ENCODE peak calls at places on chromosomes 6 and 20, in six cellular contexts. F, I, A, G, T and J are unnamed samples.

GRCh38 chr6:111274593-111275217 is 187.4 kb downstream of the SLC16A10 start:
- DNase-seq in I (no peak), A (no peak), G (no peak), T (no peak), F (no peak), J (no peak)

GRCh38 chr6:48671506-48671905 is 560.5 kb upstream of the PTCHD4 start:
- DNase-seq in T (no peak), F (no peak), A (no peak), G (no peak), I (no peak), J (no peak)

GRCh38 chr20:47233333-47234188 is 122.9 kb downstream of the ZMYND8 start:
- DNase-seq in T (no peak), G (no peak), I (no peak), F (no peak), A (peak), J (no peak)

GRCh38 chr6:154555075-154555677 is 44.7 kb upstream of the CNKSR3 start:
- DNase-seq in G (no peak), A (no peak), F (no peak), I (no peak), T (no peak), J (no peak)

GRCh38 chr6:125748534-125749111 is 809 bp upstream of the HEY2 start:
- DNase-seq in G (no peak), A (peak), I (no peak), T (no peak), F (no peak), J (no peak)

GRCh38 chr6:36280467-36280866 is 10.6 kb downstream of the PNPLA1 start:
- DNase-seq in F (no peak), I (no peak), T (no peak), G (no peak), A (no peak), J (no peak)

GRCh38 chr6:4412488-4412887 is 277.1 kb upstream of the ECI2 start:
- DNase-seq in I (no peak), G (no peak), T (no peak), A (no peak), F (no peak), J (no peak)

GRCh38 chr6:4612636-4613171 is 163.5 kb upstream of the CDYL start:
- DNase-seq in I (no peak), A (no peak), T (no peak), G (no peak), F (no peak), J (no peak)

GRCh38 chr6:31300797-31301196 is 28.9 kb upstream of the HLA-C start:
- DNase-seq in T (no peak), I (no peak), A (no peak), F (no peak), G (no peak), J (no peak)

GRCh38 chr6:99603421-99604160 is 3.0 kb upstream of the PRDM13 start:
- DNase-seq in T (no peak), A (no peak), F (peak), I (peak), G (no peak), J (peak)

GRCh38 chr6:12802440-12802839 is 85.9 kb downstream of the PHACTR1 start:
- DNase-seq in G (no peak), I (no peak), T (no peak), A (no peak), F (no peak), J (no peak)

GRCh38 chr6:147382945-147383554 is 125.4 kb upstream of the SAMD5 start:
- DNase-seq in G (no peak), T (no peak), A (peak), F (no peak), I (peak), J (no peak)

GRCh38 chr6:98985391-98985790 is 37.6 kb upstream of the FBXL4 start:
- DNase-seq in T (no peak), F (no peak), A (no peak), I (no peak), G (no peak), J (no peak)

GRCh38 chr6:17565399-17565798 is 34.7 kb upstream of the FAM8A1 start:
- DNase-seq in I (no peak), F (no peak), A (no peak), T (no peak), G (no peak), J (no peak)

GRCh38 chr6:12232339-12232738 is 57.8 kb upstream of the EDN1 start:
- DNase-seq in A (no peak), I (no peak), T (peak), F (no peak), G (no peak), J (no peak)

GRCh38 chr6:72826744-72827438 is 205.0 kb downstream of the KCNQ5 start:
- DNase-seq in I (no peak), A (no peak), G (no peak), F (no peak), T (no peak), J (no peak)

GRCh38 chr6:139882234-139882633 is 507.8 kb upstream of the CITED2 start:
- DNase-seq in G (no peak), A (no peak), F (no peak), T (no peak), I (no peak), J (no peak)

GRCh38 chr20:44745560-44746366 is at the start of gene KCNK15:
- DNase-seq in A (no peak), F (peak), G (peak), T (no peak), I (peak), J (no peak)

GRCh38 chr6:9417400-9417799 is 982.1 kb upstream of the SLC35B3 start:
- DNase-seq in F (no peak), T (no peak), G (no peak), A (no peak), I (no peak), J (no peak)

GRCh38 chr6:161439093-161439492 is 165.2 kb upstream of the AGPAT4 start:
- DNase-seq in I (peak), A (no peak), T (no peak), G (no peak), F (no peak), J (no peak)

GRCh38 chr6:101832371-101832770 is 438.9 kb downstream of the GRIK2 start:
- DNase-seq in I (no peak), A (no peak), T (no peak), G (no peak), F (no peak), J (no peak)

GRCh38 chr6:122116105-122116504 is 283.3 kb upstream of the HSF2 start:
- DNase-seq in I (no peak), A (no peak), G (no peak), F (no peak), T (no peak), J (no peak)

GRCh38 chr6:42368156-42368555 is 83.6 kb downstream of the TRERF1 start:
- DNase-seq in A (no peak), G (peak), T (no peak), I (no peak), F (no peak), J (peak)

GRCh38 chr6:134117409-134117808 is 65.0 kb upstream of the SLC2A12 start:
- DNase-seq in I (no peak), G (no peak), F (no peak), T (no peak), A (no peak), J (no peak)

GRCh38 chr6:7646394-7646793 is 56.4 kb downstream of the SNRNP48 start:
- DNase-seq in T (no peak), A (no peak), I (no peak), F (no peak), G (no peak), J (no peak)

GRCh38 chr6:132830236-132830799 is 15.9 kb downstream of the RPS12 start:
- DNase-seq in F (no peak), A (peak), T (no peak), G (no peak), I (no peak), J (no peak)

DNA sequence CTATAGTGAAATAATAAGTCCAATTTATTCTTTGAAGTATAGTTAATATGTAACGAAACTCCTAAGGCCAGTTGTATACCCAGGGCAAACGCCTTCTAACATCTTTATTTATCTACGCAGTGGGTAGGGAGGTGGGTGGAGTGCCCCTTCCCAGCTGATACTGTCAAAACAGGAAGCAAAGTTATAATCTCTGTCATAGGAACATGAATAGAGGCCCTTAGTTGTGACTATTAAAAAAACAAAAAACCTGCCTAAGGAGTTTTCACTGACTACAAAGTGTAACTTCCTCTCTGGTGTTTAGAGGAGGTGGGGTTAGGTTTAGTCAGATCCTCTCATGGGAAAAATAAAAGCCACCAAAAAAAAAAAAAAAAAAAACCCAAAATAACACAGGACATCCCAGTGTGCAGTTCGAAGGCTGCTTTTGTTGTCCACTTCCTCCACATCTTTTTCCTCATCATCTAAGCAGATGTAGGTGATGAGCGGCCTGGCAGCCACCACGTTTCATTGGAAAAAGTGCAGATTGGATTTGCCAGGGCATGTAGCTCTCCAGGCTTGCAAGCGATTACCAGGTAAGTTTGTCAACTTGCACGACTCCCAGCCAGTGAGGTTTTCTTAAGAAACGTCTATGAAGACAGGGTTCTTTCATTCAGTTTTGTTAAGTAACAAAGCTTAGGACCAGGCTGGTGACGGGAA is 58.7 kb downstream of the UTRN start:
- DNase-seq in I (no peak), T (peak), G (no peak), A (peak), F (no peak), J (no peak)
- TF ChIP-seq POLR2AphosphoS5 in I (no peak), T (no peak), G (no peak), A (no peak), F (no peak), J (no peak)

DNA sequence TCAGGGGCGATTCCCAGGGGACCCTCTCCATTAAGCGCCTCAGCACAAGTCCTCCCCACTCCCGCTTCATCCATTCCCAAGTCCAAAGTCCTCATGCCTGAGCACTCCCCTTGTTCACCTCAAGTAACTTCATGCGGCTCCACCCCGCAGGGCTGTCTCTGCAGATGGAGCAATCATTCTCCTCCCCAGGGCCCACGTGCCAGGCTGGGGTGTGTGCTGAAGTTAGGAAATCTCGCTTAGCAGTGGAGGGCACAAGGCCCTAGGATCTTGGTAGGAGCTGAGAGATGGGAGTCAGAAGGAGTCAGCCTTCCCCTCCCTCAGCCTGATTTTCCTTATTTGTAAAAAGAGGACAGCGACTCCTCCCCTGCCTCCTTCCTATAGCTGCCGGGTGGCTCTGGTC is 3.5 kb downstream of the TGM3 start:
- DNase-seq in G (no peak), F (no peak), I (no peak), A (no peak), T (no peak), J (no peak)
- TF ChIP-seq POLR2A in G (no peak), F (no peak), I (no peak), A (no peak), T (no peak), J (no peak)

GRCh38 chr6:57021086-57021720 is 25.3 kb upstream of the KIAA1586 start:
- DNase-seq in I (peak), A (peak), G (peak), F (no peak), T (no peak), J (no peak)
- TF ChIP-seq TAF1 in I (no peak), A (no peak), G (no peak), F (no peak), T (no peak), J (no peak)

DNA sequence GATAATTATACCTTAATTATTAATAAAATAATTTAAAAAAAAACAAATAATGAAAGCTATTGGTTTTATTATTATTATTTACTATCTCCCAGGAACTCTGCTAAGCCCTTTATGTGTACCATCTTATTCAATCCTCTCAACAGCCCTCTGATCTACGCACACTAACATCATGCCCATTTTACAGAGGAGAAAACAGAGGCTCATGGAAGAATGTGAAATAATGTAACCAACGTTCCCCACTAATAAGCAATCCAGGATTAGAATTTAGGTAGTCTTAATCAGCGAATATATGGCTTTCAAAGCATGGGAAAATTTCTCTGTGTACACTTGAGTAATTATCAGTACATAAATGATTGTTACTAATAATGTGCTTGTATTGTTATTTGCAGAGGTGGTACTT is 89.0 kb downstream of the MAFB start:
- DNase-seq in F (no peak), A (no peak), G (no peak), T (no peak), I (no peak), J (no peak)
- TF ChIP-seq POLR2AphosphoS5 in F (no peak), A (no peak), G (no peak), T (no peak), I (no peak), J (no peak)

GRCh38 chr6:27145731-27146455 is 101.6 kb upstream of the PRSS16 start:
- DNase-seq in I (no peak), G (no peak), T (peak), F (peak), A (peak), J (no peak)
- TF ChIP-seq POLR2A in I (peak), G (peak), T (peak), F (peak), A (no peak), J (peak)